ENCODE peak calls at places on chromosomes 7 and 10, in four cellular contexts. One of them, this sample, is unnamed.

GRCh38 chr7:40815022-40815421 is 680.2 kb downstream of the SUGCT start:
- DNase-seq in K562: no peak
- DNase-seq in HepG2: no peak
- DNase-seq in GM12878: no peak
- DNase-seq in this sample: no peak

GRCh38 chr10:96324447-96324846 is 20.2 kb downstream of the DNTT start:
- DNase-seq in K562: no peak
- DNase-seq in HepG2: no peak
- DNase-seq in GM12878: no peak
- DNase-seq in this sample: no peak

GRCh38 chr7:141369422-141369821 is 181.8 kb upstream of the AGK start:
- DNase-seq in K562: no peak
- DNase-seq in HepG2: no peak
- DNase-seq in GM12878: no peak
- DNase-seq in this sample: no peak

GRCh38 chr10:110572862-110573261 is 5.4 kb downstream of the SMC3 start:
- DNase-seq in K562: no peak
- DNase-seq in HepG2: no peak
- DNase-seq in GM12878: no peak
- DNase-seq in this sample: no peak

GRCh38 chr7:29005829-29006228 is 47.7 kb upstream of the TRIL start:
- DNase-seq in K562: no peak
- DNase-seq in HepG2: peak; percentile 15
- DNase-seq in GM12878: no peak
- DNase-seq in this sample: no peak

GRCh38 chr7:41508755-41509154 is 194.1 kb downstream of the INHBA start:
- DNase-seq in K562: no peak
- DNase-seq in HepG2: no peak
- DNase-seq in GM12878: no peak
- DNase-seq in this sample: no peak

GRCh38 chr7:157490465-157490912 is 153.7 kb downstream of the DNAJB6 start:
- DNase-seq in K562: peak; percentile 60
- DNase-seq in HepG2: peak; percentile 66
- DNase-seq in GM12878: peak; percentile 25
- DNase-seq in this sample: no peak

GRCh38 chr7:137981668-137982067 is 20.2 kb downstream of the CREB3L2 start:
- DNase-seq in K562: no peak
- DNase-seq in HepG2: no peak
- DNase-seq in GM12878: peak; percentile 79
- DNase-seq in this sample: no peak

GRCh38 chr10:114624941-114625780 is 32.9 kb downstream of the ABLIM1 start:
- DNase-seq in K562: no peak
- DNase-seq in HepG2: peak; percentile 22
- DNase-seq in GM12878: no peak
- DNase-seq in this sample: no peak

GRCh38 chr10:100793055-100793454 is 47.7 kb downstream of the PAX2 start:
- DNase-seq in K562: no peak
- DNase-seq in HepG2: no peak
- DNase-seq in GM12878: no peak
- DNase-seq in this sample: peak; percentile 38

GRCh38 chr7:22660293-22660692 is 66.7 kb upstream of the IL6 start:
- DNase-seq in K562: no peak
- DNase-seq in HepG2: no peak
- DNase-seq in GM12878: no peak
- DNase-seq in this sample: no peak

GRCh38 chr7:55199418-55199817 is 165.7 kb upstream of the LANCL2 start:
- DNase-seq in K562: no peak
- DNase-seq in HepG2: no peak
- DNase-seq in GM12878: no peak
- DNase-seq in this sample: no peak

GRCh38 chr10:115939101-115939815 is 333.7 kb downstream of the GFRA1 start:
- DNase-seq in K562: no peak
- DNase-seq in HepG2: no peak
- DNase-seq in GM12878: no peak
- DNase-seq in this sample: no peak

GRCh38 chr10:75165684-75166622 is 44.6 kb upstream of the VDAC2 start:
- DNase-seq in K562: no peak
- DNase-seq in HepG2: no peak
- DNase-seq in GM12878: peak; percentile 62
- DNase-seq in this sample: no peak

GRCh38 chr7:108384721-108385483 is 71.3 kb downstream of the NRCAM start:
- DNase-seq in K562: peak; percentile 27
- DNase-seq in HepG2: no peak
- DNase-seq in GM12878: no peak
- DNase-seq in this sample: no peak

GRCh38 chr10:114188876-114189275 is 9.7 kb downstream of the TDRD1 start:
- DNase-seq in K562: no peak
- DNase-seq in HepG2: no peak
- DNase-seq in GM12878: no peak
- DNase-seq in this sample: no peak

GRCh38 chr10:110398419-110399162 is 93.9 kb upstream of the SMNDC1 start:
- DNase-seq in K562: no peak
- DNase-seq in HepG2: peak; percentile 68
- DNase-seq in GM12878: no peak
- DNase-seq in this sample: no peak

GRCh38 chr10:73517166-73517888 is 21.5 kb upstream of the PPP3CB start:
- DNase-seq in K562: peak; percentile 81
- DNase-seq in HepG2: no peak
- DNase-seq in GM12878: no peak
- DNase-seq in this sample: no peak

GRCh38 chr7:37281368-37282092 is 167.1 kb downstream of the ELMO1 start:
- DNase-seq in K562: no peak
- DNase-seq in HepG2: no peak
- DNase-seq in GM12878: no peak
- DNase-seq in this sample: no peak

GRCh38 chr7:30988346-30989005 is 24.7 kb downstream of the GHRHR start:
- DNase-seq in K562: no peak
- DNase-seq in HepG2: no peak
- DNase-seq in GM12878: no peak
- DNase-seq in this sample: peak; percentile 50

GRCh38 chr10:12499066-12499465 is 149.7 kb downstream of the CAMK1D start:
- DNase-seq in K562: no peak
- DNase-seq in HepG2: no peak
- DNase-seq in GM12878: no peak
- DNase-seq in this sample: no peak

GRCh38 chr10:68155615-68156205 is 46.4 kb downstream of the MYPN start:
- DNase-seq in K562: no peak
- DNase-seq in HepG2: no peak
- DNase-seq in GM12878: no peak
- DNase-seq in this sample: no peak

GRCh38 chr7:101308245-101309085 is 13.1 kb downstream of the IFT22 start:
- DNase-seq in K562: peak; percentile 77
- DNase-seq in HepG2: peak; percentile 73
- DNase-seq in GM12878: no peak
- DNase-seq in this sample: peak; percentile 90

GRCh38 chr7:105213619-105214018 is 175.1 kb downstream of the SRPK2 start:
- DNase-seq in K562: no peak
- DNase-seq in HepG2: no peak
- DNase-seq in GM12878: no peak
- DNase-seq in this sample: no peak

GRCh38 chr10:18483787-18484186 is 167.6 kb downstream of the NSUN6 start:
- DNase-seq in K562: no peak
- DNase-seq in HepG2: no peak
- DNase-seq in GM12878: no peak
- DNase-seq in this sample: no peak

GRCh38 chr10:30098624-30099023 is 39.2 kb upstream of the JCAD start:
- DNase-seq in K562: no peak
- DNase-seq in HepG2: no peak
- DNase-seq in GM12878: no peak
- DNase-seq in this sample: no peak

GRCh38 chr10:24652381-24652957 is 71.2 kb downstream of the ARHGAP21 start:
- DNase-seq in K562: no peak
- DNase-seq in HepG2: no peak
- DNase-seq in GM12878: peak; percentile 62
- DNase-seq in this sample: no peak

GRCh38 chr7:80851896-80852476 is 66.9 kb downstream of the SEMA3C start:
- DNase-seq in K562: no peak
- DNase-seq in HepG2: peak; percentile 56
- DNase-seq in GM12878: no peak
- DNase-seq in this sample: no peak

GRCh38 chr10:11875499-11876281 is 52.5 kb downstream of the PROSER2 start:
- DNase-seq in K562: peak; percentile 81
- DNase-seq in HepG2: peak; percentile 96
- DNase-seq in GM12878: no peak
- DNase-seq in this sample: no peak

GRCh38 chr7:157122800-157123495 is 15.8 kb upstream of the UBE3C start:
- DNase-seq in K562: no peak
- DNase-seq in HepG2: no peak
- DNase-seq in GM12878: no peak
- DNase-seq in this sample: no peak

GRCh38 chr7:68963547-68963946 is 634.7 kb upstream of the AUTS2 start:
- DNase-seq in K562: no peak
- DNase-seq in HepG2: no peak
- DNase-seq in GM12878: no peak
- DNase-seq in this sample: no peak

GRCh38 chr10:74189999-74190421 is 39.0 kb downstream of the ADK start:
- DNase-seq in K562: peak; percentile 32
- DNase-seq in HepG2: peak; percentile 69
- DNase-seq in GM12878: peak; percentile 49
- DNase-seq in this sample: no peak

GRCh38 chr10:101779544-101780186 is 3.6 kb downstream of the NPM3 start:
- DNase-seq in K562: no peak
- DNase-seq in HepG2: no peak
- DNase-seq in GM12878: peak; percentile 25
- DNase-seq in this sample: peak; percentile 93

GRCh38 chr7:28807396-28807994 is 150.6 kb downstream of the TRIL start:
- DNase-seq in K562: no peak
- DNase-seq in HepG2: no peak
- DNase-seq in GM12878: no peak
- DNase-seq in this sample: no peak

GRCh38 chr7:81433196-81433595 is 336.7 kb downstream of the HGF start:
- DNase-seq in K562: no peak
- DNase-seq in HepG2: no peak
- DNase-seq in GM12878: no peak
- DNase-seq in this sample: no peak

GRCh38 chr7:17697128-17697881 is 243.0 kb downstream of the SNX13 start:
- DNase-seq in K562: no peak
- DNase-seq in HepG2: no peak
- DNase-seq in GM12878: no peak
- DNase-seq in this sample: no peak

GRCh38 chr7:128894101-128894440 is 16.4 kb downstream of the KCP start:
- DNase-seq in K562: no peak
- DNase-seq in HepG2: no peak
- DNase-seq in GM12878: no peak
- DNase-seq in this sample: no peak

GRCh38 chr7:142488234-142488633 is 230.4 kb upstream of the PRSS58 start:
- DNase-seq in K562: no peak
- DNase-seq in HepG2: no peak
- DNase-seq in GM12878: no peak
- DNase-seq in this sample: no peak
- TF ChIP-seq NR2C2 in K562: no peak
- TF ChIP-seq NR2C2 in HepG2: no peak
- TF ChIP-seq NR2C2 in GM12878: no peak
- TF ChIP-seq NR2C2 in this sample: no peak

GRCh38 chr7:78307892-78308291 is 509.3 kb downstream of the PHTF2 start:
- DNase-seq in K562: no peak
- DNase-seq in HepG2: no peak
- DNase-seq in GM12878: no peak
- DNase-seq in this sample: no peak
- TF ChIP-seq ESRRA in K562: no peak
- TF ChIP-seq ESRRA in HepG2: no peak
- TF ChIP-seq ESRRA in GM12878: no peak
- TF ChIP-seq ESRRA in this sample: no peak

GRCh38 chr7:38334163-38334562 is 60.7 kb upstream of the TARP start:
- DNase-seq in K562: no peak
- DNase-seq in HepG2: no peak
- DNase-seq in GM12878: no peak
- DNase-seq in this sample: no peak

GRCh38 chr7:38329340-38329739 is 55.9 kb upstream of the TARP start:
- DNase-seq in K562: no peak
- DNase-seq in HepG2: no peak
- DNase-seq in GM12878: no peak
- DNase-seq in this sample: no peak

GRCh38 chr7:38330048-38330447 is 56.6 kb upstream of the TARP start:
- DNase-seq in K562: no peak
- DNase-seq in HepG2: no peak
- DNase-seq in GM12878: no peak
- DNase-seq in this sample: no peak

GRCh38 chr7:38328814-38329213 is 55.4 kb upstream of the TARP start:
- DNase-seq in K562: no peak
- DNase-seq in HepG2: no peak
- DNase-seq in GM12878: no peak
- DNase-seq in this sample: no peak

DNA sequence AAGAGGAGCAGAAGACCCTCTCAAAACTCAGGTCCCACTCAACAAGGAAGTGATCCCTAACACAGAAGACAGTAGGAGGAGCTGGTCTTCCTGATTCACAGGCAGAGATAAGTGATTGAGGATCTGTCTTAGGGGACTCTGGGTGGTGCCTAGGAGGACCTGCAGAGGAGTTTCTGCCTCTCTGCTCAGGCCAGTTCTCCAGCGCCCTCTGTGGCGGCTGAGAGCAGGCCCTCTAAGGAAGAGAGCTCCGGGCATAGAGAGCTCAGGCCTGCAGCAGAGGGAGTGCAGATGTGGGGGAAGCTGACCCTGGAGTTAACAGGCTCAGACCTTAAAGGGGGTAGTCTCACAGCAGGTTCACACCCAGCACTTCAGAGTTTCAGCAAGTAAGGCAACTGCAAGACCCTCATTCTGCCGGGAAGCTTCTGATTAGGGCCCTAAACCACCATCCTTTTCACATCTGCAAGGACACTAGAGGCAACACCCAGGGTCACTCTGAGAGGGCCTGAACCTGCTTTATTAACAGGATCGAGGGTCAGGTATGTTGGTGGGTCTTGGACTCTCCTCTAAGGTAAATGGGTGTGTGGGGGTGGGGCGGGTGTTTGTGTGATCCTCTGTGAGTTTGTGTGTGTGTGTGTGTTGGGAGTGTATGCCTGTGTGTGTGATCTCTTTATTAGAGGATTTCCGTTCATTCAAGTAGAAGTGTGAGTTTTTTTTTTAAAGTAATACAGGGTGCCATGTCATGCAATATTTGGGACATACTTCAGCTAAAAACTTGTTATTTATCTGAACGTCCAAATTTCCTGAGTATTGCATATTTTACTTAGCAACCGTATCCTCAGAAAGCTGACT is 57.6 kb upstream of the TARP start:
- DNase-seq in K562: peak; percentile 71
- DNase-seq in HepG2: no peak
- DNase-seq in GM12878: no peak
- DNase-seq in this sample: peak; percentile 83
- TF ChIP-seq NR2C2 in K562: no peak
- TF ChIP-seq NR2C2 in HepG2: no peak
- TF ChIP-seq NR2C2 in GM12878: no peak
- TF ChIP-seq NR2C2 in this sample: no peak

DNA sequence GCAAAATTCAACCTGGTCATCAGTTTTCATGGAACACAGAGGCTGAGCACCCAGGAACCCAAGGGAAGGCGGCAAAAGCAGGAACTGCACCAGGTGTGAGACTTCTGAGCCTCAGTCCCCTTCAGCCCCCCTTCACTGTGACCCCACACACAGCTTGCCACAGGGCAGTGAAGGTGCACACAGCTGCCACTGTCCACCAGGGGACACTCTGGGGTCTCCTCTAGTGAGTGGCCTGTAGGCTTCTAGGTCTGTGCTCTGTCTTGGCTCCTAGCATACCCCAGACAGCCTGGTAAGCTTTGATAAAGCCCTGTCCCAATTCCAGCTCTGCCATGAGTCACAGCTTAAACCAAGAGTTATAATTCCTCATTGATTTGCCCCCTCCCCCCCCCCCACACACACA is 12.1 kb downstream of the KCNH2 start:
- DNase-seq in K562: peak; percentile 80
- DNase-seq in HepG2: peak; percentile 30
- DNase-seq in GM12878: no peak
- DNase-seq in this sample: peak; percentile 60
- TF ChIP-seq ESRRA in K562: no peak
- TF ChIP-seq ESRRA in HepG2: no peak
- TF ChIP-seq ESRRA in GM12878: no peak
- TF ChIP-seq ESRRA in this sample: no peak

This sample was measured in WTC11.